ENCODE peak calls at places on chromosomes 16 and 17, in nine cellular contexts. One of them, this sample, is unnamed.
A peak's percentile ranks its signal among the peaks of the same experiment; 100 is the strongest.

GRCh38 chr16:22968931-22969330 is 155.0 kb downstream of the HS3ST2 start:
- DNase-seq in GM04503: no peak
- DNase-seq in glutamatergic neuron: no peak
- DNase-seq in prostate gland: no peak
- DNase-seq in ovary: no peak
- DNase-seq in fibroblast of the aortic adventitia: no peak
- DNase-seq in activated naive CD8-positive, alpha-beta T cell treated with anti-CD3 and anti-CD28 coated beads for 36 hours: no peak
- DNase-seq in progenitor cell of endocrine pancreas: no peak
- DNase-seq in M059J: no peak
- DNase-seq in this sample: no peak

GRCh38 chr17:3585826-3586225 is 23.4 kb downstream of the TRPV1 start:
- DNase-seq in GM04503: no peak
- DNase-seq in glutamatergic neuron: no peak
- DNase-seq in prostate gland: no peak
- DNase-seq in ovary: no peak
- DNase-seq in fibroblast of the aortic adventitia: no peak
- DNase-seq in activated naive CD8-positive, alpha-beta T cell treated with anti-CD3 and anti-CD28 coated beads for 36 hours: no peak
- DNase-seq in progenitor cell of endocrine pancreas: no peak
- DNase-seq in M059J: no peak
- DNase-seq in this sample: no peak

GRCh38 chr16:84810518-84811273 is 9.1 kb upstream of the CRISPLD2 start:
- DNase-seq in GM04503: peak; percentile 79
- DNase-seq in glutamatergic neuron: no peak
- DNase-seq in prostate gland: no peak
- DNase-seq in ovary: no peak
- DNase-seq in fibroblast of the aortic adventitia: peak; percentile 89
- DNase-seq in activated naive CD8-positive, alpha-beta T cell treated with anti-CD3 and anti-CD28 coated beads for 36 hours: peak; percentile 44
- DNase-seq in progenitor cell of endocrine pancreas: no peak
- DNase-seq in M059J: peak; percentile 96
- DNase-seq in this sample: no peak

GRCh38 chr17:9080296-9080914 is 59.1 kb downstream of the NTN1 start:
- DNase-seq in GM04503: no peak
- DNase-seq in glutamatergic neuron: no peak
- DNase-seq in prostate gland: no peak
- DNase-seq in ovary: no peak
- DNase-seq in fibroblast of the aortic adventitia: no peak
- DNase-seq in activated naive CD8-positive, alpha-beta T cell treated with anti-CD3 and anti-CD28 coated beads for 36 hours: no peak
- DNase-seq in progenitor cell of endocrine pancreas: no peak
- DNase-seq in M059J: no peak
- DNase-seq in this sample: no peak

GRCh38 chr17:45271603-45272002 is 9.7 kb upstream of the SPATA32 start:
- DNase-seq in GM04503: no peak
- DNase-seq in glutamatergic neuron: no peak
- DNase-seq in prostate gland: no peak
- DNase-seq in ovary: no peak
- DNase-seq in fibroblast of the aortic adventitia: no peak
- DNase-seq in activated naive CD8-positive, alpha-beta T cell treated with anti-CD3 and anti-CD28 coated beads for 36 hours: no peak
- DNase-seq in progenitor cell of endocrine pancreas: no peak
- DNase-seq in M059J: no peak
- DNase-seq in this sample: no peak

GRCh38 chr16:89319883-89320716 is 102.6 kb downstream of the ZNF778 start:
- DNase-seq in GM04503: peak; percentile 57
- DNase-seq in glutamatergic neuron: peak; percentile 58
- DNase-seq in prostate gland: no peak
- DNase-seq in ovary: peak; percentile 59
- DNase-seq in fibroblast of the aortic adventitia: peak; percentile 87
- DNase-seq in activated naive CD8-positive, alpha-beta T cell treated with anti-CD3 and anti-CD28 coated beads for 36 hours: peak; percentile 57
- DNase-seq in progenitor cell of endocrine pancreas: no peak
- DNase-seq in M059J: peak; percentile 97
- DNase-seq in this sample: no peak

GRCh38 chr17:7929158-7930029 is at the start of gene KCNAB3:
- DNase-seq in GM04503: no peak
- DNase-seq in glutamatergic neuron: peak; percentile 81
- DNase-seq in prostate gland: peak; percentile 60
- DNase-seq in ovary: peak; percentile 54
- DNase-seq in fibroblast of the aortic adventitia: peak; percentile 53
- DNase-seq in activated naive CD8-positive, alpha-beta T cell treated with anti-CD3 and anti-CD28 coated beads for 36 hours: peak; percentile 61
- DNase-seq in progenitor cell of endocrine pancreas: no peak
- DNase-seq in M059J: no peak
- DNase-seq in this sample: no peak

GRCh38 chr17:32127156-32127897 is 15.0 kb upstream of the RHOT1 start:
- DNase-seq in GM04503: peak; percentile 41
- DNase-seq in glutamatergic neuron: peak; percentile 72
- DNase-seq in prostate gland: peak; percentile 84
- DNase-seq in ovary: peak; percentile 75
- DNase-seq in fibroblast of the aortic adventitia: peak; percentile 76
- DNase-seq in activated naive CD8-positive, alpha-beta T cell treated with anti-CD3 and anti-CD28 coated beads for 36 hours: peak; percentile 88
- DNase-seq in progenitor cell of endocrine pancreas: no peak
- DNase-seq in M059J: peak; percentile 94
- DNase-seq in this sample: peak; percentile 73

GRCh38 chr17:40440166-40440565 is 3.1 kb upstream of the IGFBP4 start:
- DNase-seq in GM04503: no peak
- DNase-seq in glutamatergic neuron: no peak
- DNase-seq in prostate gland: no peak
- DNase-seq in ovary: no peak
- DNase-seq in fibroblast of the aortic adventitia: no peak
- DNase-seq in activated naive CD8-positive, alpha-beta T cell treated with anti-CD3 and anti-CD28 coated beads for 36 hours: no peak
- DNase-seq in progenitor cell of endocrine pancreas: no peak
- DNase-seq in M059J: no peak
- DNase-seq in this sample: no peak

GRCh38 chr17:80220709-80221215 is 535 bp downstream of the SLC26A11 start:
- DNase-seq in GM04503: no peak
- DNase-seq in glutamatergic neuron: no peak
- DNase-seq in prostate gland: peak; percentile 20
- DNase-seq in ovary: peak; percentile 52
- DNase-seq in fibroblast of the aortic adventitia: peak; percentile 22
- DNase-seq in activated naive CD8-positive, alpha-beta T cell treated with anti-CD3 and anti-CD28 coated beads for 36 hours: no peak
- DNase-seq in progenitor cell of endocrine pancreas: no peak
- DNase-seq in M059J: no peak
- DNase-seq in this sample: no peak

GRCh38 chr17:78356163-78356713 is 3.6 kb downstream of the SOCS3 start:
- DNase-seq in GM04503: no peak
- DNase-seq in glutamatergic neuron: no peak
- DNase-seq in prostate gland: no peak
- DNase-seq in ovary: no peak
- DNase-seq in fibroblast of the aortic adventitia: peak; percentile 76
- DNase-seq in activated naive CD8-positive, alpha-beta T cell treated with anti-CD3 and anti-CD28 coated beads for 36 hours: peak; percentile 92
- DNase-seq in progenitor cell of endocrine pancreas: no peak
- DNase-seq in M059J: peak; percentile 96
- DNase-seq in this sample: peak; percentile 88

GRCh38 chr16:85628651-85629050 is 15.5 kb downstream of the GSE1 start:
- DNase-seq in GM04503: no peak
- DNase-seq in glutamatergic neuron: no peak
- DNase-seq in prostate gland: no peak
- DNase-seq in ovary: no peak
- DNase-seq in fibroblast of the aortic adventitia: no peak
- DNase-seq in activated naive CD8-positive, alpha-beta T cell treated with anti-CD3 and anti-CD28 coated beads for 36 hours: no peak
- DNase-seq in progenitor cell of endocrine pancreas: no peak
- DNase-seq in M059J: no peak
- DNase-seq in this sample: no peak

GRCh38 chr17:73334771-73335513 is 23.1 kb upstream of the CDC42EP4 start:
- DNase-seq in GM04503: no peak
- DNase-seq in glutamatergic neuron: no peak
- DNase-seq in prostate gland: no peak
- DNase-seq in ovary: no peak
- DNase-seq in fibroblast of the aortic adventitia: no peak
- DNase-seq in activated naive CD8-positive, alpha-beta T cell treated with anti-CD3 and anti-CD28 coated beads for 36 hours: no peak
- DNase-seq in progenitor cell of endocrine pancreas: no peak
- DNase-seq in M059J: no peak
- DNase-seq in this sample: no peak

GRCh38 chr17:46108550-46109110 is 84.6 kb downstream of the KANSL1 start:
- DNase-seq in GM04503: no peak
- DNase-seq in glutamatergic neuron: no peak
- DNase-seq in prostate gland: no peak
- DNase-seq in ovary: no peak
- DNase-seq in fibroblast of the aortic adventitia: no peak
- DNase-seq in activated naive CD8-positive, alpha-beta T cell treated with anti-CD3 and anti-CD28 coated beads for 36 hours: no peak
- DNase-seq in progenitor cell of endocrine pancreas: no peak
- DNase-seq in M059J: peak; percentile 54
- DNase-seq in this sample: no peak

GRCh38 chr17:48542114-48542955 is 2.6 kb downstream of the HOXB2 start:
- DNase-seq in GM04503: no peak
- DNase-seq in glutamatergic neuron: no peak
- DNase-seq in prostate gland: no peak
- DNase-seq in ovary: no peak
- DNase-seq in fibroblast of the aortic adventitia: no peak
- DNase-seq in activated naive CD8-positive, alpha-beta T cell treated with anti-CD3 and anti-CD28 coated beads for 36 hours: peak; percentile 18
- DNase-seq in progenitor cell of endocrine pancreas: no peak
- DNase-seq in M059J: peak; percentile 73
- DNase-seq in this sample: peak; percentile 37

GRCh38 chr16:68033101-68033500 is 10.0 kb downstream of the DUS2 start:
- DNase-seq in GM04503: no peak
- DNase-seq in glutamatergic neuron: no peak
- DNase-seq in prostate gland: no peak
- DNase-seq in ovary: no peak
- DNase-seq in fibroblast of the aortic adventitia: no peak
- DNase-seq in activated naive CD8-positive, alpha-beta T cell treated with anti-CD3 and anti-CD28 coated beads for 36 hours: no peak
- DNase-seq in progenitor cell of endocrine pancreas: no peak
- DNase-seq in M059J: no peak
- DNase-seq in this sample: no peak

GRCh38 chr17:78990349-78991016 is 10.8 kb upstream of the LGALS3BP start:
- DNase-seq in GM04503: no peak
- DNase-seq in glutamatergic neuron: no peak
- DNase-seq in prostate gland: no peak
- DNase-seq in ovary: no peak
- DNase-seq in fibroblast of the aortic adventitia: no peak
- DNase-seq in activated naive CD8-positive, alpha-beta T cell treated with anti-CD3 and anti-CD28 coated beads for 36 hours: no peak
- DNase-seq in progenitor cell of endocrine pancreas: no peak
- DNase-seq in M059J: no peak
- DNase-seq in this sample: no peak

GRCh38 chr17:18968945-18969887 is 17.3 kb downstream of the SLC5A10 start:
- DNase-seq in GM04503: no peak
- DNase-seq in glutamatergic neuron: no peak
- DNase-seq in prostate gland: peak; percentile 79
- DNase-seq in ovary: no peak
- DNase-seq in fibroblast of the aortic adventitia: peak; percentile 33
- DNase-seq in activated naive CD8-positive, alpha-beta T cell treated with anti-CD3 and anti-CD28 coated beads for 36 hours: no peak
- DNase-seq in progenitor cell of endocrine pancreas: no peak
- DNase-seq in M059J: peak; percentile 55
- DNase-seq in this sample: no peak

GRCh38 chr17:5078106-5079028 is at the start of gene ZFP3:
- DNase-seq in GM04503: peak; percentile 51
- DNase-seq in glutamatergic neuron: peak; percentile 84
- DNase-seq in prostate gland: peak; percentile 75
- DNase-seq in ovary: peak; percentile 69
- DNase-seq in fibroblast of the aortic adventitia: peak; percentile 83
- DNase-seq in activated naive CD8-positive, alpha-beta T cell treated with anti-CD3 and anti-CD28 coated beads for 36 hours: peak; percentile 86
- DNase-seq in progenitor cell of endocrine pancreas: no peak
- DNase-seq in M059J: peak; percentile 77
- DNase-seq in this sample: peak; percentile 81

GRCh38 chr17:61415374-61416210 is 15.9 kb downstream of the TBX2 start:
- DNase-seq in GM04503: no peak
- DNase-seq in glutamatergic neuron: no peak
- DNase-seq in prostate gland: peak; percentile 3
- DNase-seq in ovary: no peak
- DNase-seq in fibroblast of the aortic adventitia: no peak
- DNase-seq in activated naive CD8-positive, alpha-beta T cell treated with anti-CD3 and anti-CD28 coated beads for 36 hours: no peak
- DNase-seq in progenitor cell of endocrine pancreas: no peak
- DNase-seq in M059J: no peak
- DNase-seq in this sample: no peak

GRCh38 chr16:16083421-16084156 is 134.2 kb downstream of the ABCC1 start:
- DNase-seq in GM04503: no peak
- DNase-seq in glutamatergic neuron: no peak
- DNase-seq in prostate gland: no peak
- DNase-seq in ovary: no peak
- DNase-seq in fibroblast of the aortic adventitia: peak; percentile 32
- DNase-seq in activated naive CD8-positive, alpha-beta T cell treated with anti-CD3 and anti-CD28 coated beads for 36 hours: peak; percentile 15
- DNase-seq in progenitor cell of endocrine pancreas: no peak
- DNase-seq in M059J: peak; percentile 48
- DNase-seq in this sample: no peak

GRCh38 chr17:76726766-76727718 is at the start of gene METTL23:
- DNase-seq in GM04503: no peak
- DNase-seq in glutamatergic neuron: peak; percentile 86
- DNase-seq in prostate gland: peak; percentile 79
- DNase-seq in ovary: peak; percentile 87
- DNase-seq in fibroblast of the aortic adventitia: peak; percentile 75
- DNase-seq in activated naive CD8-positive, alpha-beta T cell treated with anti-CD3 and anti-CD28 coated beads for 36 hours: peak; percentile 84
- DNase-seq in progenitor cell of endocrine pancreas: peak; percentile 70
- DNase-seq in M059J: peak; percentile 68
- DNase-seq in this sample: peak; percentile 93

GRCh38 chr17:79552405-79552804 is 58.4 kb downstream of the RBFOX3 start:
- DNase-seq in GM04503: no peak
- DNase-seq in glutamatergic neuron: no peak
- DNase-seq in prostate gland: no peak
- DNase-seq in ovary: no peak
- DNase-seq in fibroblast of the aortic adventitia: no peak
- DNase-seq in activated naive CD8-positive, alpha-beta T cell treated with anti-CD3 and anti-CD28 coated beads for 36 hours: no peak
- DNase-seq in progenitor cell of endocrine pancreas: no peak
- DNase-seq in M059J: no peak
- DNase-seq in this sample: no peak

GRCh38 chr16:57061084-57061905 is 31.1 kb upstream of the CPNE2 start:
- DNase-seq in GM04503: peak; percentile 41
- DNase-seq in glutamatergic neuron: peak; percentile 55
- DNase-seq in prostate gland: peak; percentile 41
- DNase-seq in ovary: peak; percentile 81
- DNase-seq in fibroblast of the aortic adventitia: peak; percentile 64
- DNase-seq in activated naive CD8-positive, alpha-beta T cell treated with anti-CD3 and anti-CD28 coated beads for 36 hours: no peak
- DNase-seq in progenitor cell of endocrine pancreas: no peak
- DNase-seq in M059J: peak; percentile 92
- DNase-seq in this sample: no peak

GRCh38 chr16:30724641-30725464 is 23.4 kb upstream of the PHKG2 start:
- DNase-seq in GM04503: no peak
- DNase-seq in glutamatergic neuron: no peak
- DNase-seq in prostate gland: no peak
- DNase-seq in ovary: peak; percentile 73
- DNase-seq in fibroblast of the aortic adventitia: no peak
- DNase-seq in activated naive CD8-positive, alpha-beta T cell treated with anti-CD3 and anti-CD28 coated beads for 36 hours: no peak
- DNase-seq in progenitor cell of endocrine pancreas: no peak
- DNase-seq in M059J: no peak
- DNase-seq in this sample: no peak

GRCh38 chr16:63876096-63876495 is 1245.8 kb downstream of the CDH11 start:
- DNase-seq in GM04503: no peak
- DNase-seq in glutamatergic neuron: no peak
- DNase-seq in prostate gland: no peak
- DNase-seq in ovary: no peak
- DNase-seq in fibroblast of the aortic adventitia: no peak
- DNase-seq in activated naive CD8-positive, alpha-beta T cell treated with anti-CD3 and anti-CD28 coated beads for 36 hours: no peak
- DNase-seq in progenitor cell of endocrine pancreas: no peak
- DNase-seq in M059J: no peak
- DNase-seq in this sample: no peak

GRCh38 chr17:78680436-78680835 is 101.6 kb downstream of the CYTH1 start:
- DNase-seq in GM04503: no peak
- DNase-seq in glutamatergic neuron: no peak
- DNase-seq in prostate gland: no peak
- DNase-seq in ovary: no peak
- DNase-seq in fibroblast of the aortic adventitia: no peak
- DNase-seq in activated naive CD8-positive, alpha-beta T cell treated with anti-CD3 and anti-CD28 coated beads for 36 hours: no peak
- DNase-seq in progenitor cell of endocrine pancreas: no peak
- DNase-seq in M059J: no peak
- DNase-seq in this sample: no peak

GRCh38 chr17:68295086-68295485 is 3.8 kb downstream of the ARSG start:
- DNase-seq in GM04503: no peak
- DNase-seq in glutamatergic neuron: no peak
- DNase-seq in prostate gland: no peak
- DNase-seq in ovary: no peak
- DNase-seq in fibroblast of the aortic adventitia: no peak
- DNase-seq in activated naive CD8-positive, alpha-beta T cell treated with anti-CD3 and anti-CD28 coated beads for 36 hours: peak; percentile 50
- DNase-seq in progenitor cell of endocrine pancreas: no peak
- DNase-seq in M059J: no peak
- DNase-seq in this sample: peak; percentile 63

GRCh38 chr16:9050102-9050830 is 41.2 kb upstream of the HAPSTR1 start:
- DNase-seq in GM04503: no peak
- DNase-seq in glutamatergic neuron: peak; percentile 24
- DNase-seq in prostate gland: no peak
- DNase-seq in ovary: no peak
- DNase-seq in fibroblast of the aortic adventitia: no peak
- DNase-seq in activated naive CD8-positive, alpha-beta T cell treated with anti-CD3 and anti-CD28 coated beads for 36 hours: peak; percentile 27
- DNase-seq in progenitor cell of endocrine pancreas: peak; percentile 10
- DNase-seq in M059J: no peak
- DNase-seq in this sample: no peak

GRCh38 chr16:85306071-85306792 is 194.0 kb upstream of the CIBAR2 start:
- DNase-seq in GM04503: no peak
- DNase-seq in glutamatergic neuron: no peak
- DNase-seq in prostate gland: peak; percentile 43
- DNase-seq in ovary: peak; percentile 97
- DNase-seq in fibroblast of the aortic adventitia: peak; percentile 92
- DNase-seq in activated naive CD8-positive, alpha-beta T cell treated with anti-CD3 and anti-CD28 coated beads for 36 hours: peak; percentile 85
- DNase-seq in progenitor cell of endocrine pancreas: no peak
- DNase-seq in M059J: peak; percentile 87
- DNase-seq in this sample: peak; percentile 87

GRCh38 chr16:4505356-4506153 is 29.4 kb downstream of the HMOX2 start:
- DNase-seq in GM04503: no peak
- DNase-seq in glutamatergic neuron: no peak
- DNase-seq in prostate gland: no peak
- DNase-seq in ovary: no peak
- DNase-seq in fibroblast of the aortic adventitia: no peak
- DNase-seq in activated naive CD8-positive, alpha-beta T cell treated with anti-CD3 and anti-CD28 coated beads for 36 hours: peak; percentile 69
- DNase-seq in progenitor cell of endocrine pancreas: no peak
- DNase-seq in M059J: no peak
- DNase-seq in this sample: peak; percentile 52

This sample was measured in stimulated activated naive CD8-positive, alpha-beta T cell treated with anti-CD3 and anti-CD28 coated beads, Interleukin-15, amount 100 ng/mL, for 72 hours.